ENCODE peak calls at places on chromosomes 2 and 18, in nine cellular contexts. J is A549, F is tibial nerve, I is K562, X is sigmoid colon, C is upper lobe of left lung, A is GM12878, D is HepG2, P is stomach. S is an unnamed sample.

GRCh38 chr2:218813771-218814460 is 17.7 kb downstream of the PRKAG3 start:
- DNase-seq in J (no peak), F (no peak), I (no peak), X (no peak), C (no peak), A (no peak), D (no peak), P (peak; percentile 38), S (no peak)

GRCh38 chr2:80519121-80519643 is 214.6 kb upstream of the LRRTM1 start:
- DNase-seq in J (no peak), F (no peak), I (no peak), X (no peak), C (no peak), A (no peak), D (no peak), P (no peak), S (no peak)

GRCh38 chr2:158463496-158464095 is 6.8 kb downstream of the PKP4 start:
- DNase-seq in J (no peak), F (no peak), I (no peak), X (no peak), C (no peak), A (no peak), D (no peak), P (no peak), S (no peak)

GRCh38 chr2:24153478-24153877 is 21.4 kb upstream of the FAM228A start:
- DNase-seq in J (no peak), F (no peak), I (no peak), X (no peak), C (no peak), A (no peak), D (no peak), P (no peak), S (no peak)

GRCh38 chr2:145864501-145864900 is 1344.6 kb upstream of the ZEB2 start:
- DNase-seq in J (no peak), F (no peak), I (no peak), X (no peak), C (no peak), A (no peak), D (no peak), P (no peak), S (no peak)

GRCh38 chr2:88671786-88672427 is 19.6 kb upstream of the RPIA start:
- DNase-seq in J (peak; percentile 64), F (peak; percentile 18), I (peak; percentile 64), X (no peak), C (no peak), A (no peak), D (peak; percentile 50), P (no peak), S (no peak)

GRCh38 chr2:85998071-85998991 is 107.4 kb downstream of the POLR1A start:
- DNase-seq in J (no peak), F (peak; percentile 64), I (peak; percentile 29), X (peak; percentile 76), C (peak; percentile 51), A (no peak), D (no peak), P (no peak), S (peak; percentile 48)

GRCh38 chr2:181218271-181218935 is 238.0 kb downstream of the UBE2E3 start:
- DNase-seq in J (no peak), F (no peak), I (no peak), X (no peak), C (no peak), A (no peak), D (no peak), P (no peak), S (no peak)

GRCh38 chr2:233209117-233209977 is 42.1 kb upstream of the ATG16L1 start:
- DNase-seq in J (peak; percentile 34), F (no peak), I (peak; percentile 20), X (no peak), C (no peak), A (no peak), D (peak; percentile 23), P (no peak), S (no peak)

DNA sequence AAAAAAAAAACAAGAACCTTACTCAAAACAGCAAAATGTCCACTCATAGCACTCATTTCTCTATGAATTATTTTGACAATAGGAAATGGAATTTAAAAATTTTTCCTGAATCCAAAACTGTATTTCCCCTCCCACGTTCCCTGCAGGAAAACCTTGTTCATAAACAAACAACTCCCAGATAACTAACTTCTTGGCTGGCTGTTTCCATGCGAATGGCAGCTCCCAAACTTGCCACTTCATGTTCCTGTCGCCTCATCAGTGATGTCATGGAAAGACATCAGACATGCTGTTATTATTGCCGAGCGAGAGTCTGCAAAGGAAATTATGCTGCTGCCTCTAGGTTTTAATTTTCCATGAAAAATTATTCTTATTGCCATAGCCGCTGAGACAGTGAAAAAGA is 117.0 kb upstream of the RIOK3 start:
- DNase-seq in J (no peak), F (no peak), I (no peak), X (no peak), C (no peak), A (no peak), D (no peak), P (no peak), S (no peak)
- TF ChIP-seq EP300 in J (no peak), F (no peak), I (no peak), X (no peak), C (no peak), A (no peak), D (no peak), P (no peak), S (no peak)

GRCh38 chr2:223210489-223210888 is 158.5 kb downstream of the KCNE4 start:
- DNase-seq in J (no peak), F (no peak), I (no peak), X (no peak), C (no peak), A (no peak), D (no peak), P (no peak), S (no peak)
- H3K9me3 ChIP-seq in J (peaks cover 11% of the 10 kb centered on the region), F (peaks cover 45% of the 10 kb centered on the region), I (no peaks in the 10 kb centered on the region), X (peaks cover 3% of the 10 kb centered on the region), C (no peaks in the 10 kb centered on the region), A (no peaks in the 10 kb centered on the region), D (no peaks in the 10 kb centered on the region), P (peaks cover 18% of the 10 kb centered on the region), S (no peaks in the 10 kb centered on the region)

DNA sequence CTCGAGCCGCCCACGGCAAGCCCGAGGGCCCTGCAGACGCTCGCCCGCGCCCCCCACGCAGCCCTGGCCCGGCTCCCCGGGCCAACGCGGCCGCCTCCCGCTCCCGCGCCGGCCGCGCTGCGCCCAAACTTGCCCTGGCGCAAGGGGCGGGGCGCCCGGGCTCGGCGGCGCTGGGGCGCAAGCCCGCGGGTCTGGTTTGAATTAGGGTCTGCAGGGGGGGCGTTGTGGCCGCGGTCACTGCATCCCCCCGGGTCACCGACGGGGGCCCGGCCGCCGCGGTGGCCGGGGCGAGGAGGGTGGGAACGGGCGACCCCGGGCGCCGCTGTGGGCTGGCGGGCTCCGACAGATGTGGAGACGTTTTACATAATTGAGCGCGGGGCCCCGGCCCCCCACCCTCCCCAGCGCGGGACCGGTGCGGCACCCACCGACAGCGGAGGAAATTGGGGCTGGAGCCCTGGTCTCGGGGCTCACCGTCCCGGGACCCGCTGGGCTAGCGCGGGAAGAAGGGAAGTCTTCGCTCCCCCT is 677 bp downstream of the SDC1 start:
- DNase-seq in J (no peak), F (no peak), I (peak; percentile 45), X (no peak), C (no peak), A (no peak), D (no peak), P (no peak), S (no peak)
- H3K4me3 ChIP-seq in J (peak overlapping the region; percentile 95), F (peak overlapping the region; percentile 56), I (peak overlapping the region; percentile 35), X (peak overlapping the region; percentile 65), C (peak overlapping the region; percentile 73), A (peak overlapping the region; percentile 84), D (peak overlapping the region; percentile 77), P (peak overlapping the region; percentile 68), S (peak overlapping the region; percentile 47)

DNA sequence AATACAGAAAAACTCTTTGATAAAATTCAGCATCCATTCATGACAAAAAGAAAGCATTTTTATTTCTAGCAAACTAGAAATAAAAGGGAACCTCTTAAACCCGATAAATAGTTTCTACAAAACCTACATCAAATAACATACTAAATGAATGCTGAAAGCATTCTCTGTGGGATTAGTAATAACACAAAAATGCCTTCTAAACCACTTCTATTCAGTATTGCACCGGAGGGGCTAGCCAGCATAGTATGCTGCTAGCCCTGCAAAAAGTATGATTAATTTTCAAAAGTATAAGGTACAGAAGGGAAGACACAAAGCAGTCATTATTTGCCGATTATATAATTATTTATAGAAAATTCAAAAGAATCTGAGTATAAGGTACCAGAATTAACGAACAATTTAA is 145.2 kb downstream of the DTNB start:
- DNase-seq in J (no peak), F (no peak), I (no peak), X (no peak), C (no peak), A (no peak), D (no peak), P (no peak), S (no peak)
- TF ChIP-seq EP300 in J (no peak), F (no peak), I (no peak), X (no peak), C (no peak), A (no peak), D (no peak), P (no peak), S (no peak)

GRCh38 chr2:89834306-89834705 is 1142.8 kb downstream of the RPIA start:
- DNase-seq in J (no peak), F (no peak), I (no peak), X (no peak), C (no peak), A (no peak), D (no peak), P (no peak), S (no peak)
- H3K9me3 ChIP-seq in J (peaks cover 47% of the 10 kb centered on the region), F (peaks cover 30% of the 10 kb centered on the region), I (peaks cover 37% of the 10 kb centered on the region), X (peaks cover 15% of the 10 kb centered on the region), C (no peaks in the 10 kb centered on the region), A (peaks cover 29% of the 10 kb centered on the region), D (no peaks in the 10 kb centered on the region), P (no peaks in the 10 kb centered on the region), S (peaks cover 9% of the 10 kb centered on the region)

GRCh38 chr18:51998711-51999110 is 341.3 kb upstream of the DCC start:
- DNase-seq in J (no peak), F (no peak), I (no peak), X (no peak), C (no peak), A (no peak), D (no peak), P (no peak), S (no peak)

GRCh38 chr18:51997129-51997528 is 342.9 kb upstream of the DCC start:
- DNase-seq in J (no peak), F (no peak), I (no peak), X (no peak), C (peak; percentile 24), A (no peak), D (no peak), P (no peak), S (no peak)

GRCh38 chr18:52000435-52000834 is 339.6 kb upstream of the DCC start:
- DNase-seq in J (no peak), F (no peak), I (no peak), X (no peak), C (no peak), A (no peak), D (no peak), P (no peak), S (no peak)

GRCh38 chr18:52002600-52002999 is 337.4 kb upstream of the DCC start:
- DNase-seq in J (no peak), F (no peak), I (no peak), X (no peak), C (no peak), A (no peak), D (no peak), P (no peak), S (no peak)

GRCh38 chr18:52001106-52001505 is 338.9 kb upstream of the DCC start:
- DNase-seq in J (no peak), F (no peak), I (no peak), X (no peak), C (no peak), A (no peak), D (no peak), P (no peak), S (no peak)
- H3K4me3 ChIP-seq in J (no peak overlapping the region), F (no peak overlapping the region), I (no peak overlapping the region), X (no peak overlapping the region), C (no peak overlapping the region), A (no peak overlapping the region), D (no peak overlapping the region), P (no peak overlapping the region), S (no peak overlapping the region)

GRCh38 chr2:222669353-222669752 is 2.1 kb upstream of the MOGAT1 start:
- DNase-seq in J (no peak), F (no peak), I (no peak), X (no peak), C (no peak), A (no peak), D (no peak), P (no peak), S (no peak)
- TF ChIP-seq EP300 in J (no peak), F (no peak), I (no peak), X (no peak), C (no peak), A (no peak), D (no peak), P (no peak), S (no peak)

S was measured in ovary.